ENCODE peak calls at places on chromosome 19, in nine cellular contexts. One of them, this sample, is unnamed.

GRCh38 chr19:57560049-57560491 is 407 bp upstream of the ZNF550 start:
- DNase-seq in NCI-H1092: no peak
- DNase-seq in choroid plexus epithelial cell: peak
- DNase-seq in CMK: no peak
- DNase-seq in SJSA1: peak
- DNase-seq in kidney tubule cell: peak
- DNase-seq in foreskin melanocyte: peak
- DNase-seq in GM13976: no peak
- DNase-seq in astrocyte of the spinal cord: peak
- DNase-seq in this sample: peak

GRCh38 chr19:50705422-50706019 is 14.1 kb downstream of the SHANK1 start:
- DNase-seq in NCI-H1092: no peak
- DNase-seq in choroid plexus epithelial cell: peak
- DNase-seq in CMK: peak
- DNase-seq in SJSA1: no peak
- DNase-seq in kidney tubule cell: peak
- DNase-seq in foreskin melanocyte: no peak
- DNase-seq in GM13976: peak
- DNase-seq in astrocyte of the spinal cord: peak
- DNase-seq in this sample: no peak

GRCh38 chr19:32652893-32653625 is 21.9 kb downstream of the ANKRD27 start:
- DNase-seq in NCI-H1092: no peak
- DNase-seq in choroid plexus epithelial cell: peak
- DNase-seq in CMK: no peak
- DNase-seq in SJSA1: no peak
- DNase-seq in kidney tubule cell: peak
- DNase-seq in foreskin melanocyte: peak
- DNase-seq in GM13976: no peak
- DNase-seq in astrocyte of the spinal cord: peak
- DNase-seq in this sample: peak

GRCh38 chr19:30696514-30696913 is 324.3 kb downstream of the ZNF536 start:
- DNase-seq in NCI-H1092: no peak
- DNase-seq in choroid plexus epithelial cell: peak
- DNase-seq in CMK: no peak
- DNase-seq in SJSA1: peak
- DNase-seq in kidney tubule cell: peak
- DNase-seq in foreskin melanocyte: no peak
- DNase-seq in GM13976: no peak
- DNase-seq in astrocyte of the spinal cord: no peak
- DNase-seq in this sample: peak

GRCh38 chr19:21084343-21084742 is 2.3 kb downstream of the ZNF714 start:
- DNase-seq in NCI-H1092: no peak
- DNase-seq in choroid plexus epithelial cell: peak
- DNase-seq in CMK: no peak
- DNase-seq in SJSA1: no peak
- DNase-seq in kidney tubule cell: peak
- DNase-seq in foreskin melanocyte: no peak
- DNase-seq in GM13976: peak
- DNase-seq in astrocyte of the spinal cord: peak
- DNase-seq in this sample: no peak

GRCh38 chr19:4115050-4115817 is 8.7 kb downstream of the MAP2K2 start:
- DNase-seq in NCI-H1092: no peak
- DNase-seq in choroid plexus epithelial cell: no peak
- DNase-seq in CMK: no peak
- DNase-seq in SJSA1: no peak
- DNase-seq in kidney tubule cell: no peak
- DNase-seq in foreskin melanocyte: no peak
- DNase-seq in GM13976: peak
- DNase-seq in astrocyte of the spinal cord: no peak
- DNase-seq in this sample: peak

GRCh38 chr19:44882063-44882462 is 9.0 kb upstream of the TOMM40 start:
- DNase-seq in NCI-H1092: no peak
- DNase-seq in choroid plexus epithelial cell: no peak
- DNase-seq in CMK: no peak
- DNase-seq in SJSA1: no peak
- DNase-seq in kidney tubule cell: no peak
- DNase-seq in foreskin melanocyte: no peak
- DNase-seq in GM13976: no peak
- DNase-seq in astrocyte of the spinal cord: no peak
- DNase-seq in this sample: no peak

GRCh38 chr19:1364070-1364719 is 19.5 kb upstream of the NDUFS7 start:
- DNase-seq in NCI-H1092: no peak
- DNase-seq in choroid plexus epithelial cell: peak
- DNase-seq in CMK: no peak
- DNase-seq in SJSA1: no peak
- DNase-seq in kidney tubule cell: no peak
- DNase-seq in foreskin melanocyte: no peak
- DNase-seq in GM13976: peak
- DNase-seq in astrocyte of the spinal cord: peak
- DNase-seq in this sample: no peak

GRCh38 chr19:12294308-12295158 is at the start of gene ZNF44:
- DNase-seq in NCI-H1092: peak
- DNase-seq in choroid plexus epithelial cell: peak
- DNase-seq in CMK: peak
- DNase-seq in SJSA1: peak
- DNase-seq in kidney tubule cell: peak
- DNase-seq in foreskin melanocyte: peak
- DNase-seq in GM13976: peak
- DNase-seq in astrocyte of the spinal cord: peak
- DNase-seq in this sample: peak

GRCh38 chr19:46423194-46423593 is 5.5 kb downstream of the PNMA8C start:
- DNase-seq in NCI-H1092: no peak
- DNase-seq in choroid plexus epithelial cell: no peak
- DNase-seq in CMK: no peak
- DNase-seq in SJSA1: no peak
- DNase-seq in kidney tubule cell: no peak
- DNase-seq in foreskin melanocyte: no peak
- DNase-seq in GM13976: no peak
- DNase-seq in astrocyte of the spinal cord: no peak
- DNase-seq in this sample: no peak

GRCh38 chr19:38724380-38724854 is 19.9 kb downstream of the CAPN12 start:
- DNase-seq in NCI-H1092: no peak
- DNase-seq in choroid plexus epithelial cell: no peak
- DNase-seq in CMK: no peak
- DNase-seq in SJSA1: no peak
- DNase-seq in kidney tubule cell: no peak
- DNase-seq in foreskin melanocyte: no peak
- DNase-seq in GM13976: no peak
- DNase-seq in astrocyte of the spinal cord: no peak
- DNase-seq in this sample: peak

GRCh38 chr19:41309225-41310030 is 544 bp upstream of the CCDC97 start:
- DNase-seq in NCI-H1092: no peak
- DNase-seq in choroid plexus epithelial cell: no peak
- DNase-seq in CMK: no peak
- DNase-seq in SJSA1: no peak
- DNase-seq in kidney tubule cell: peak
- DNase-seq in foreskin melanocyte: no peak
- DNase-seq in GM13976: no peak
- DNase-seq in astrocyte of the spinal cord: peak
- DNase-seq in this sample: no peak

GRCh38 chr19:16015805-16016173 is 60.5 kb upstream of the TPM4 start:
- DNase-seq in NCI-H1092: no peak
- DNase-seq in choroid plexus epithelial cell: no peak
- DNase-seq in CMK: no peak
- DNase-seq in SJSA1: no peak
- DNase-seq in kidney tubule cell: no peak
- DNase-seq in foreskin melanocyte: no peak
- DNase-seq in GM13976: peak
- DNase-seq in astrocyte of the spinal cord: no peak
- DNase-seq in this sample: no peak

GRCh38 chr19:3687774-3688706 is 12.2 kb downstream of the PIP5K1C start:
- DNase-seq in NCI-H1092: no peak
- DNase-seq in choroid plexus epithelial cell: peak
- DNase-seq in CMK: no peak
- DNase-seq in SJSA1: no peak
- DNase-seq in kidney tubule cell: peak
- DNase-seq in foreskin melanocyte: no peak
- DNase-seq in GM13976: peak
- DNase-seq in astrocyte of the spinal cord: no peak
- DNase-seq in this sample: no peak